ENCODE peak calls at places on chromosome 1, in six cellular contexts. P is fibroblast of lung, T is NCI-H345, U is C1 segment of cervical spinal cord, E is T follicular helper cell, F is heart right ventricle. B is an unnamed sample.

GRCh38 chr1:244860914-244861610 is 3.3 kb downstream of the HNRNPU start:
- DNase-seq in E (no peak), P (no peak), U (no peak), T (no peak), F (no peak), B (no peak)

GRCh38 chr1:205480349-205481278 is 23.9 kb upstream of the CDK18 start:
- DNase-seq in T (no peak), E (peak), U (no peak), P (no peak), F (no peak), B (no peak)

GRCh38 chr1:112395261-112395831 is 668 bp upstream of the CTTNBP2NL start:
- DNase-seq in F (no peak), U (no peak), T (no peak), P (peak), E (no peak), B (no peak)

GRCh38 chr1:183226963-183227362 is 40.9 kb downstream of the LAMC2 start:
- DNase-seq in P (no peak), E (no peak), T (no peak), U (no peak), F (no peak), B (no peak)

GRCh38 chr1:160830321-160831153 is 32.1 kb downstream of the CD244 start:
- DNase-seq in T (peak), U (no peak), P (peak), F (peak), E (peak), B (peak)

GRCh38 chr1:182261655-182262054 is 129.9 kb downstream of the GLUL start:
- DNase-seq in T (no peak), P (no peak), E (no peak), F (no peak), U (no peak), B (no peak)

GRCh38 chr1:116907351-116907750 is 2.4 kb upstream of the PTGFRN start:
- DNase-seq in U (no peak), E (no peak), T (no peak), F (no peak), P (no peak), B (no peak)

GRCh38 chr1:30451532-30452125 is 271.8 kb downstream of the MATN1 start:
- DNase-seq in F (no peak), T (no peak), U (no peak), E (no peak), P (no peak), B (no peak)

GRCh38 chr1:93979718-93980319 is 70.6 kb upstream of the GCLM start:
- DNase-seq in F (peak), E (no peak), P (peak), U (no peak), T (peak), B (peak)

GRCh38 chr1:11645670-11646265 is 8.5 kb downstream of the FBXO2 start:
- DNase-seq in F (peak), T (peak), E (peak), P (peak), U (peak), B (peak)

GRCh38 chr1:212520746-212521145 is 87.8 kb upstream of the ATF3 start:
- DNase-seq in F (no peak), P (no peak), E (no peak), U (no peak), T (no peak), B (no peak)